ENCODE peak calls at places on chromosome 21, in five cellular contexts. Q, Z, F, U and P are unnamed samples.

GRCh38 chr21:34947122-34947534 is 102.0 kb downstream of the RUNX1 start:
- DNase-seq in Q (no peak), Z (no peak), F (no peak), U (no peak), P (no peak)

GRCh38 chr21:34567574-34567973 is 47.3 kb downstream of the RCAN1 start:
- DNase-seq in Q (no peak), Z (no peak), F (no peak), U (no peak), P (no peak)

GRCh38 chr21:23853796-23854379 is 1753.4 kb downstream of the MRPL39 start:
- DNase-seq in Q (no peak), Z (no peak), F (no peak), U (no peak), P (peak; percentile 1)

GRCh38 chr21:14040386-14040785 is 170.4 kb downstream of the LIPI start:
- DNase-seq in Q (no peak), Z (no peak), F (no peak), U (no peak), P (no peak)

GRCh38 chr21:25461730-25462129 is 145.6 kb downstream of the MRPL39 start:
- DNase-seq in Q (no peak), Z (no peak), F (no peak), U (no peak), P (no peak)

GRCh38 chr21:34274001-34274400 is 89.8 kb upstream of the KCNE2 start:
- DNase-seq in Q (no peak), Z (no peak), F (no peak), U (peak; percentile 29), P (peak; percentile 50)

GRCh38 chr21:34319585-34319984 is 44.2 kb upstream of the KCNE2 start:
- DNase-seq in Q (no peak), Z (no peak), F (no peak), U (no peak), P (no peak)

GRCh38 chr21:35163381-35163780 is 114.3 kb upstream of the RUNX1 start:
- DNase-seq in Q (no peak), Z (no peak), F (no peak), U (peak; percentile 42), P (no peak)

GRCh38 chr21:33843216-33843615 is 72.4 kb downstream of the ATP5PO start:
- DNase-seq in Q (no peak), Z (peak; percentile 65), F (no peak), U (no peak), P (no peak)

GRCh38 chr21:45381865-45382697 is 22.9 kb upstream of the COL18A1 start:
- DNase-seq in Q (no peak), Z (peak; percentile 46), F (no peak), U (no peak), P (no peak)

GRCh38 chr21:34571994-34572393 is 42.9 kb downstream of the RCAN1 start:
- DNase-seq in Q (no peak), Z (no peak), F (no peak), U (no peak), P (no peak)

GRCh38 chr21:41610042-41610839 is 102.3 kb upstream of the TMPRSS2 start:
- DNase-seq in Q (no peak), Z (no peak), F (no peak), U (peak; percentile 73), P (peak; percentile 69)

GRCh38 chr21:41186763-41187536 is 19.0 kb downstream of the BACE2 start:
- DNase-seq in Q (no peak), Z (no peak), F (no peak), U (no peak), P (peak; percentile 13)

GRCh38 chr21:44845418-44846200 is 27.7 kb upstream of the SUMO3 start:
- DNase-seq in Q (no peak), Z (peak; percentile 81), F (peak; percentile 65), U (peak; percentile 80), P (peak; percentile 40)

GRCh38 chr21:35197191-35197590 is 148.1 kb upstream of the RUNX1 start:
- DNase-seq in Q (no peak), Z (no peak), F (no peak), U (no peak), P (peak; percentile 41)

GRCh38 chr21:29206445-29206844 is 76.0 kb downstream of the MAP3K7CL start:
- DNase-seq in Q (no peak), Z (no peak), F (no peak), U (no peak), P (no peak)

GRCh38 chr21:26811031-26811430 is 34.2 kb downstream of the ADAMTS1 start:
- DNase-seq in Q (no peak), Z (no peak), F (no peak), U (no peak), P (peak; percentile 30)

GRCh38 chr21:27580276-27580675 is 613.4 kb upstream of the ADAMTS5 start:
- DNase-seq in Q (no peak), Z (no peak), F (no peak), U (no peak), P (peak; percentile 71)

GRCh38 chr21:45499970-45500575 is 42.2 kb downstream of the SLC19A1 start:
- DNase-seq in Q (no peak), Z (peak; percentile 36), F (no peak), U (no peak), P (no peak)

GRCh38 chr21:25638634-25639166 is 358 bp upstream of the JAM2 start:
- DNase-seq in Q (no peak), Z (no peak), F (no peak), U (peak; percentile 14), P (no peak)

GRCh38 chr21:29658177-29658933 is 281.4 kb downstream of the GRIK1 start:
- DNase-seq in Q (no peak), Z (no peak), F (no peak), U (no peak), P (no peak)

GRCh38 chr21:18443686-18444085 is 40.1 kb upstream of the TMPRSS15 start:
- DNase-seq in Q (no peak), Z (no peak), F (no peak), U (no peak), P (no peak)

GRCh38 chr21:36790616-36791015 is 91.7 kb downstream of the SIM2 start:
- DNase-seq in Q (no peak), Z (no peak), F (no peak), U (no peak), P (no peak)

GRCh38 chr21:17612023-17612564 is 607 bp downstream of the BTG3 start:
- DNase-seq in Q (no peak), Z (peak; percentile 59), F (peak; percentile 7), U (peak; percentile 47), P (peak; percentile 60)

GRCh38 chr21:38824124-38824822 is 18.5 kb downstream of the ETS2 start:
- DNase-seq in Q (no peak), Z (no peak), F (no peak), U (peak; percentile 44), P (peak; percentile 44)